ENCODE peak calls at places on chromosomes 3 and 15, in seven cellular contexts. M is stimulated activated naive B cell treated with anti-CD40 and anti-IgM and Interleukin-4, amounts not matched to agents 10 μg/mL and 1 μg/mL and 100 μg/mL, for 72 hours; V is activated CD4-positive, alpha-beta T cell treated with anti-CD3 and anti-CD28 coated beads, Interleukin-2, amount 50 U/mL, for 1 hour; Q is sciatic nerve; Z is naive B cell; K is NCI-H460; P is M059J. Y is an unnamed sample.

GRCh38 chr3:147419062-147419701 is 10.0 kb downstream of the ZIC1 start:
- DNase-seq in P (peak), Q (no peak), K (no peak), Z (no peak), V (no peak), M (no peak), Y (no peak)

GRCh38 chr3:157029365-157029790 is 130.6 kb downstream of the CCNL1 start:
- DNase-seq in P (no peak), Z (peak), V (no peak), Q (no peak), K (no peak), M (peak), Y (no peak)

GRCh38 chr15:64017082-64017588 is 29.1 kb downstream of the DAPK2 start:
- DNase-seq in Q (no peak), V (no peak), K (no peak), P (peak), M (no peak), Z (no peak), Y (no peak)

GRCh38 chr15:52667597-52667996 is 11.6 kb downstream of the ATOSA start:
- DNase-seq in Q (no peak), K (no peak), V (no peak), Z (no peak), M (no peak), P (no peak), Y (no peak)

GRCh38 chr3:125351814-125352456 is 23.2 kb downstream of the ZNF148 start:
- DNase-seq in P (peak), K (no peak), M (no peak), V (no peak), Q (no peak), Z (no peak), Y (no peak)

GRCh38 chr3:94525039-94525438 is 462.2 kb downstream of the NSUN3 start:
- DNase-seq in Z (no peak), Q (peak), M (no peak), K (peak), P (peak), V (no peak), Y (no peak)

GRCh38 chr3:130759692-130760338 is 13.2 kb upstream of the PIK3R4 start:
- DNase-seq in V (peak), Q (no peak), Z (peak), M (peak), P (peak), K (peak), Y (peak)

GRCh38 chr3:133426721-133427120 is 26.9 kb downstream of the BFSP2 start:
- DNase-seq in V (no peak), M (no peak), P (peak), Q (no peak), K (no peak), Z (no peak), Y (no peak)

GRCh38 chr15:67186226-67186649 is 68.2 kb downstream of the AAGAB start:
- DNase-seq in Z (no peak), K (no peak), P (no peak), Q (peak), M (no peak), V (no peak), Y (no peak)

GRCh38 chr3:131421301-131421700 is 39.7 kb downstream of the NUDT16 start:
- DNase-seq in P (no peak), V (no peak), K (no peak), Z (no peak), M (no peak), Q (no peak), Y (no peak)

GRCh38 chr3:52359116-52359855 is 43.2 kb downstream of the DNAH1 start:
- DNase-seq in V (no peak), P (no peak), Z (no peak), K (no peak), M (no peak), Q (no peak), Y (no peak)

GRCh38 chr3:151766454-151766853 is 32.7 kb downstream of the AADACL2 start:
- DNase-seq in V (no peak), M (no peak), K (peak), Q (no peak), P (peak), Z (no peak), Y (no peak)

GRCh38 chr15:42087926-42088800 is 6.2 kb downstream of the PLA2G4D start:
- DNase-seq in K (no peak), Q (no peak), Z (no peak), V (no peak), M (no peak), P (no peak), Y (no peak)

GRCh38 chr3:125107861-125108567 is 52.2 kb upstream of the HEG1 start:
- DNase-seq in Z (no peak), V (no peak), K (peak), P (peak), M (no peak), Q (no peak), Y (peak)

GRCh38 chr15:78991879-78992278 is 47.0 kb upstream of the CTSH start:
- DNase-seq in V (no peak), P (no peak), K (no peak), Z (no peak), M (no peak), Q (no peak), Y (no peak)

GRCh38 chr3:149188494-149188893 is 33.1 kb downstream of the CP start:
- DNase-seq in Q (no peak), V (no peak), K (no peak), M (no peak), Z (no peak), P (no peak), Y (no peak)

GRCh38 chr3:198079771-198080520 is 119.9 kb downstream of the LMLN start:
- DNase-seq in K (no peak), Q (no peak), Z (no peak), M (no peak), P (peak), V (peak), Y (peak)

GRCh38 chr3:58013973-58014649 is 5.9 kb downstream of the FLNB start:
- DNase-seq in K (no peak), M (no peak), Q (peak), P (peak), Z (no peak), V (no peak), Y (no peak)

GRCh38 chr3:137792633-137793271 is 28.6 kb downstream of the SOX14 start:
- DNase-seq in V (no peak), Q (no peak), P (peak), Z (no peak), K (no peak), M (no peak), Y (no peak)

GRCh38 chr15:89116404-89116803 is 28.1 kb downstream of the ABHD2 start:
- DNase-seq in Z (no peak), M (no peak), P (no peak), K (peak), V (no peak), Q (no peak), Y (no peak)

GRCh38 chr15:68080783-68081182 is 26.7 kb downstream of the PIAS1 start:
- DNase-seq in M (no peak), V (no peak), Q (no peak), P (no peak), K (no peak), Z (no peak), Y (no peak)

GRCh38 chr15:52575072-52575471 is 6.2 kb upstream of the ARPP19 start:
- DNase-seq in V (no peak), Z (no peak), P (no peak), Q (no peak), M (no peak), K (no peak), Y (no peak)

GRCh38 chr15:65981837-65982696 is 112.8 kb downstream of the RAB11A start:
- DNase-seq in V (peak), Z (peak), K (no peak), M (peak), P (no peak), Q (no peak), Y (peak)

GRCh38 chr15:89812847-89813320 is 1.8 kb downstream of the ANPEP start:
- DNase-seq in M (no peak), Z (no peak), V (no peak), Q (no peak), K (no peak), P (no peak), Y (no peak)

GRCh38 chr3:175426805-175427204 is 567.7 kb downstream of the NAALADL2 start:
- DNase-seq in P (peak), V (no peak), Z (no peak), Q (no peak), M (no peak), K (no peak), Y (no peak)

GRCh38 chr3:49900491-49901153 is 3.1 kb downstream of the MST1R start:
- DNase-seq in V (no peak), M (no peak), Z (no peak), Q (no peak), P (peak), K (peak), Y (no peak)

GRCh38 chr15:80588801-80589200 is 106.3 kb upstream of the ABHD17C start:
- DNase-seq in M (no peak), P (peak), Z (no peak), K (peak), V (no peak), Q (no peak), Y (no peak)

GRCh38 chr15:73239564-73240208 is 129.1 kb downstream of the HCN4 start:
- DNase-seq in Q (no peak), Z (no peak), M (no peak), V (no peak), P (peak), K (no peak), Y (no peak)

GRCh38 chr3:14344351-14344750 is 58.1 kb upstream of the SLC6A6 start:
- DNase-seq in K (no peak), V (no peak), P (no peak), M (no peak), Z (no peak), Q (no peak), Y (no peak)